ENCODE peak calls at places on chromosomes 11 and 22, in seven cellular contexts. One of them, this sample, is unnamed. For H3K4me1, the result is how much of the 10 kb centered on the place peaks cover.

GRCh38 chr11:369336-370018 is at the start of gene B4GALNT4:
- DNase-seq in mucosa of descending colon: peak
- DNase-seq in effector memory CD4-positive, alpha-beta T cell: no peak
- DNase-seq in mammary epithelial cell: no peak
- DNase-seq in MM.1S: no peak
- DNase-seq in stomach: no peak
- DNase-seq in small intestine: no peak
- DNase-seq in this sample: no peak

GRCh38 chr11:2137202-2138071 is 1.8 kb downstream of the IGF2 start:
- DNase-seq in effector memory CD4-positive, alpha-beta T cell: no peak
- DNase-seq in stomach: peak
- DNase-seq in MM.1S: no peak
- DNase-seq in mammary epithelial cell: peak
- DNase-seq in mucosa of descending colon: peak
- DNase-seq in small intestine: no peak
- DNase-seq in this sample: peak

GRCh38 chr11:102886999-102887398 is 12.2 kb upstream of the MMP12 start:
- DNase-seq in stomach: no peak
- DNase-seq in mucosa of descending colon: no peak
- DNase-seq in small intestine: no peak
- DNase-seq in mammary epithelial cell: peak
- DNase-seq in effector memory CD4-positive, alpha-beta T cell: no peak
- DNase-seq in MM.1S: no peak
- DNase-seq in this sample: no peak

GRCh38 chr22:27814993-27815392 is 13.4 kb upstream of the MN1 start:
- DNase-seq in mucosa of descending colon: no peak
- DNase-seq in mammary epithelial cell: no peak
- DNase-seq in small intestine: no peak
- DNase-seq in stomach: no peak
- DNase-seq in effector memory CD4-positive, alpha-beta T cell: no peak
- DNase-seq in MM.1S: no peak
- DNase-seq in this sample: no peak

GRCh38 chr22:30380011-30380410 is 7.2 kb downstream of the RNF215 start:
- DNase-seq in stomach: no peak
- DNase-seq in effector memory CD4-positive, alpha-beta T cell: no peak
- DNase-seq in small intestine: no peak
- DNase-seq in mammary epithelial cell: no peak
- DNase-seq in mucosa of descending colon: no peak
- DNase-seq in MM.1S: no peak
- DNase-seq in this sample: no peak

GRCh38 chr11:67310246-67311050 is 7.1 kb downstream of the SSH3 start:
- DNase-seq in effector memory CD4-positive, alpha-beta T cell: no peak
- DNase-seq in small intestine: no peak
- DNase-seq in MM.1S: no peak
- DNase-seq in mucosa of descending colon: no peak
- DNase-seq in mammary epithelial cell: peak
- DNase-seq in stomach: peak
- DNase-seq in this sample: no peak

GRCh38 chr11:8219257-8220021 is 44.2 kb downstream of the LMO1 start:
- DNase-seq in mucosa of descending colon: no peak
- DNase-seq in mammary epithelial cell: peak
- DNase-seq in stomach: peak
- DNase-seq in small intestine: peak
- DNase-seq in effector memory CD4-positive, alpha-beta T cell: no peak
- DNase-seq in MM.1S: peak
- DNase-seq in this sample: no peak

GRCh38 chr22:48591286-48592065 is 1236.2 kb downstream of the BRD1 start:
- DNase-seq in effector memory CD4-positive, alpha-beta T cell: no peak
- DNase-seq in mucosa of descending colon: peak
- DNase-seq in small intestine: no peak
- DNase-seq in MM.1S: no peak
- DNase-seq in mammary epithelial cell: no peak
- DNase-seq in stomach: no peak
- DNase-seq in this sample: no peak

GRCh38 chr11:92302766-92303165 is 78.1 kb downstream of the FAT3 start:
- DNase-seq in MM.1S: no peak
- DNase-seq in small intestine: no peak
- DNase-seq in effector memory CD4-positive, alpha-beta T cell: no peak
- DNase-seq in mammary epithelial cell: no peak
- DNase-seq in stomach: no peak
- DNase-seq in mucosa of descending colon: no peak
- DNase-seq in this sample: no peak

GRCh38 chr11:117319214-117319840 is 3.3 kb upstream of the BACE1 start:
- DNase-seq in stomach: no peak
- DNase-seq in MM.1S: no peak
- DNase-seq in mucosa of descending colon: no peak
- DNase-seq in small intestine: no peak
- DNase-seq in mammary epithelial cell: no peak
- DNase-seq in effector memory CD4-positive, alpha-beta T cell: no peak
- DNase-seq in this sample: no peak

GRCh38 chr11:1983601-1983961 is 14.1 kb downstream of the H19 start:
- DNase-seq in effector memory CD4-positive, alpha-beta T cell: no peak
- DNase-seq in mucosa of descending colon: peak
- DNase-seq in small intestine: no peak
- DNase-seq in MM.1S: no peak
- DNase-seq in mammary epithelial cell: no peak
- DNase-seq in stomach: no peak
- DNase-seq in this sample: peak

GRCh38 chr22:44045171-44045570 is 21.1 kb downstream of the PARVB start:
- DNase-seq in stomach: no peak
- DNase-seq in MM.1S: no peak
- DNase-seq in mucosa of descending colon: no peak
- DNase-seq in effector memory CD4-positive, alpha-beta T cell: no peak
- DNase-seq in small intestine: no peak
- DNase-seq in mammary epithelial cell: no peak
- DNase-seq in this sample: no peak

GRCh38 chr22:50545522-50546325 is at the start of gene KLHDC7B:
- DNase-seq in mucosa of descending colon: no peak
- DNase-seq in MM.1S: no peak
- DNase-seq in effector memory CD4-positive, alpha-beta T cell: no peak
- DNase-seq in small intestine: no peak
- DNase-seq in mammary epithelial cell: no peak
- DNase-seq in stomach: no peak
- DNase-seq in this sample: no peak

GRCh38 chr11:64331569-64332371 is 8.2 kb upstream of the CCDC88B start:
- DNase-seq in mucosa of descending colon: peak
- DNase-seq in mammary epithelial cell: peak
- DNase-seq in stomach: peak
- DNase-seq in MM.1S: peak
- DNase-seq in small intestine: peak
- DNase-seq in effector memory CD4-positive, alpha-beta T cell: peak
- DNase-seq in this sample: peak

GRCh38 chr22:37210041-37210803 is 2.1 kb downstream of the SSTR3 start:
- DNase-seq in small intestine: no peak
- DNase-seq in stomach: no peak
- DNase-seq in effector memory CD4-positive, alpha-beta T cell: no peak
- DNase-seq in MM.1S: no peak
- DNase-seq in mucosa of descending colon: no peak
- DNase-seq in mammary epithelial cell: no peak
- DNase-seq in this sample: no peak

GRCh38 chr11:119910056-119910455 is 181.1 kb upstream of the NECTIN1 start:
- DNase-seq in stomach: peak
- DNase-seq in small intestine: peak
- DNase-seq in effector memory CD4-positive, alpha-beta T cell: no peak
- DNase-seq in mammary epithelial cell: no peak
- DNase-seq in mucosa of descending colon: peak
- DNase-seq in MM.1S: no peak
- DNase-seq in this sample: no peak

GRCh38 chr11:110337570-110338193 is 41.3 kb upstream of the RDX start:
- DNase-seq in mammary epithelial cell: peak
- DNase-seq in effector memory CD4-positive, alpha-beta T cell: no peak
- DNase-seq in mucosa of descending colon: no peak
- DNase-seq in stomach: no peak
- DNase-seq in small intestine: no peak
- DNase-seq in MM.1S: no peak
- DNase-seq in this sample: peak

GRCh38 chr11:33325456-33325855 is 68.3 kb downstream of the HIPK3 start:
- DNase-seq in small intestine: no peak
- DNase-seq in mucosa of descending colon: no peak
- DNase-seq in mammary epithelial cell: no peak
- DNase-seq in effector memory CD4-positive, alpha-beta T cell: no peak
- DNase-seq in stomach: no peak
- DNase-seq in MM.1S: no peak
- DNase-seq in this sample: no peak

GRCh38 chr22:22033803-22034468 is 51.3 kb upstream of the TOP3B start:
- DNase-seq in mammary epithelial cell: no peak
- DNase-seq in small intestine: no peak
- DNase-seq in mucosa of descending colon: no peak
- DNase-seq in stomach: no peak
- DNase-seq in effector memory CD4-positive, alpha-beta T cell: no peak
- DNase-seq in MM.1S: no peak
- DNase-seq in this sample: no peak

DNA sequence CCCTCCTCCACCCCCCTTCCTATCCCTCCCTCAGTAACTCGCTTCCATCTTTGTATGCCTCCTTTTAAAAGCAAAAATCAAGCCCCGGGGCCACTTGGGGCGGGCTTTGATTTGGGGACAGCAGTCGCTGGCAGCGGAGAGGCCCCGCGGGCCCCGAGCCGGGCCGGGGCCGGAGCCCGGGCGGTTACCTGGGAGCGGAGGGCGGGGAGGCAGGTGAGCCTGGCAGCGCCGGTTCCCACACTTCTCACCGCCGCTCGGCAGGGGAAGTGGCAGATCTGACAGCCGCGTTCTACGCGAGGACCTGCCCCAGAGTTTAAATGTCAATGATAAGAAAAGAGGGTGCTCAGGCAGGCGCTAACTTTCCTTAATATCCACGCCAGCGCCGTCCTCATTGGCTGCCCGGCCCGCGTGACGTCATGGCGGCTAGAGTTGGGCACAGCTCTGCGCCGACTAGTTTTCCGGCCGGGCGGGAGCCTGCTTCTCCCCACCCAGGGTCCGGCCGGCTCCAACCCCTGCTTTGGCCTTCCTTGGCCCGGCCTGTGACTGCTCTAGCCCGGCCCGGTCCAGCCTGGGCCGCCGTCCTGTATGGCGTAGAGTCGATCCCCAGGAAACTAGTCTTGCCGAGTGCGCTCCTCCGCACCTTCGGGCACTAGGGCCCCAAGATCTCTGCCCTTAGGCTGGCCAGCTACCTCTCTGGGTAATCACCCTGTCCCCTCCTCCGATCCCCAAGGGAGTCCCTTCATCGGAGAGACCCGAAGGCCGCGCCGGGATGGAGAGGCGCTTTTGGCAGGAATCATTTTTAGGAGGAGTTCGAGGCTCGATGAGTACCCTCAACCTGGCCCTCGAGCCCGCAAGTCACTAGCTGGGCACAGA is 6.7 kb upstream of the PAX6 start:
- DNase-seq in mucosa of descending colon: no peak
- DNase-seq in mammary epithelial cell: no peak
- DNase-seq in stomach: no peak
- DNase-seq in MM.1S: no peak
- DNase-seq in effector memory CD4-positive, alpha-beta T cell: no peak
- DNase-seq in small intestine: no peak
- DNase-seq in this sample: no peak
- H3K4me1 ChIP-seq in mucosa of descending colon: under half
- H3K4me1 ChIP-seq in mammary epithelial cell: under half
- H3K4me1 ChIP-seq in stomach: half or more
- H3K4me1 ChIP-seq in MM.1S: under half
- H3K4me1 ChIP-seq in effector memory CD4-positive, alpha-beta T cell: half or more
- H3K4me1 ChIP-seq in small intestine: under half
- H3K4me1 ChIP-seq in this sample: under half

DNA sequence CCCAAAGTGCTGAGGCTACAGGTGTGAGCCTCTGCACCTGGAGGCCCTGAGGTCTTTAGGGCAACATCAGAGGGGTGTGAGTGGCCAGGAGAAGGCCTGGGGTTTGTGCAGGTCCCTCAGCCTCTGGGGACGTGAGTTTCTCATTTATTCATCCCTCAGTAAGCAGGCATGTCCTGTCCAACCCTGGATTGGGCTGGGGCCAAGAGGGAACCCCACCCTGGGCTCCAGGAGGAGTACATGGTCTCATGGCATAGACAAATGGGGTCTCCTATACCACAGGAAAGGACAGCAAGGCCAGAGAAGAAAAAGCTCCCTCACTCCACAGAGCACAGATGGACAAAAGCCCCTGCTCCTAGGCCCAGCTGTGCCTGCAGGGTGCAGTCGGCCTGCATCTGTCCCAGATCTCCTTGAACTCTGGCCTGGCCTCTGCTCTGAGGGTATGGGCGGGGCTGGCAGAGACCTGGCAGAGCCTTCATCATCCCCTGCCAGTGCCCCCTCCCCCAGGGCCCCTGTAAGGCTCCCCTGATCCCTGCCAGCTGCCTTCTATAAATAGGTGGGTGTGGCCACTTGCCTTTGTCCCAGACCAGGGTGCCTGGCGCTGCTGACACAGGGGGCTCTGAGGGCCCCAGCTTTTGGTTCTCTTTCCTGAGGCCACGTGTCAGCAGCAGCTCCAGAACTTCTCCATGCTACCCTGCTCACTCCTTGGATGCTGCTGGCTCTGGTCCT is 34.6 kb downstream of the A4GALT start:
- DNase-seq in small intestine: peak
- DNase-seq in effector memory CD4-positive, alpha-beta T cell: no peak
- DNase-seq in mucosa of descending colon: peak
- DNase-seq in mammary epithelial cell: no peak
- DNase-seq in MM.1S: no peak
- DNase-seq in stomach: peak
- DNase-seq in this sample: peak
- H3K4me1 ChIP-seq in small intestine: under half
- H3K4me1 ChIP-seq in effector memory CD4-positive, alpha-beta T cell: under half
- H3K4me1 ChIP-seq in mucosa of descending colon: under half
- H3K4me1 ChIP-seq in mammary epithelial cell: under half
- H3K4me1 ChIP-seq in MM.1S: under half
- H3K4me1 ChIP-seq in stomach: half or more
- H3K4me1 ChIP-seq in this sample: half or more

DNA sequence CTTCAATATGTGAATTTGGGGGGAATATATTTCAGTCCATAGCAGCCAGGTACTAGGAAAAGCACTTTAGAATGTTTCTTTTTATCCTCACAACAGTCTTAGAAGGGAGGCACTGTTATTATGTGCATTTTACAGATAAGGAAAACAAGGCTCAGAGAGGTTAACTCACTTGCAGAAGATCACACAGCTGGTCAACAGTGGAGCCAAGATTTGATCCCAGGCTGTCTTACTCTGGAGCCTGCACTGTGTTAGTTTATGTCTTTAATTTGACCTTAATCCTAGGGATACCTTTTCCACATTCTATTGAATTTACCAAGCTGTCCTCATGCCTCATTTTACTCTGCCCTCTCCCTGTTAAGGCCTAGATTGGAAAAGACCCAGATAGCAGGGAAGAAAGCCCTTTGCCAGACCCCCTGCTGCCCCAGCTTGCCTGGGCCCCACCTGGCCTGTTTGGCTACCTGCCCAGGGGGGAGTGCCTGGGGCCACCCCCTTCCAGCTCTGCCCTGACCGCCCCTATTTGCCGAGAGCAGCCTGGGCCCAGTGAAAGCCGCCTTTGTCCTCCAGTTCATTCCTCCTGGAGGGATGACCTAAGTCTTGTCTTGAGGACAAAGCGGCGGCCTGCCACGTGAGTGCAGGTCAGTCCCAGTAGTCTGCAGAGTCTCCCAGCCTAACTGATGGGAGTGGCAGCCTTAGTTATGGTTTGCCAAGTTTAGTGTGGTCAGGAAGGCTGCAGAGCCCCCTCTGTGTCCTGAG is 116.1 kb upstream of the CRYBB3 start:
- DNase-seq in stomach: no peak
- DNase-seq in effector memory CD4-positive, alpha-beta T cell: no peak
- DNase-seq in small intestine: no peak
- DNase-seq in MM.1S: no peak
- DNase-seq in mammary epithelial cell: peak
- DNase-seq in mucosa of descending colon: peak
- DNase-seq in this sample: no peak
- H3K4me1 ChIP-seq in stomach: under half
- H3K4me1 ChIP-seq in effector memory CD4-positive, alpha-beta T cell: under half
- H3K4me1 ChIP-seq in small intestine: under half
- H3K4me1 ChIP-seq in MM.1S: under half
- H3K4me1 ChIP-seq in mammary epithelial cell: under half
- H3K4me1 ChIP-seq in mucosa of descending colon: under half
- H3K4me1 ChIP-seq in this sample: under half

GRCh38 chr11:34833602-34834001 is 82.6 kb downstream of the APIP start:
- DNase-seq in mammary epithelial cell: no peak
- DNase-seq in mucosa of descending colon: no peak
- DNase-seq in effector memory CD4-positive, alpha-beta T cell: no peak
- DNase-seq in stomach: no peak
- DNase-seq in small intestine: no peak
- DNase-seq in MM.1S: no peak
- DNase-seq in this sample: no peak
- H3K4me1 ChIP-seq in mammary epithelial cell: under half
- H3K4me1 ChIP-seq in mucosa of descending colon: under half
- H3K4me1 ChIP-seq in effector memory CD4-positive, alpha-beta T cell: under half
- H3K4me1 ChIP-seq in stomach: under half
- H3K4me1 ChIP-seq in small intestine: under half
- H3K4me1 ChIP-seq in MM.1S: under half
- H3K4me1 ChIP-seq in this sample: under half

This sample was measured in right atrium auricular region.